ENCODE peak calls at places on chromosomes 4 and X, in nine cellular contexts. One of them, this sample, is unnamed.
A peak's percentile ranks its signal among the peaks of the same experiment; 100 is the strongest.

GRCh38 chrX:6693051-6693450 is 158.1 kb upstream of the VCX3A start:
- ATAC-seq in K562: no peak
- ATAC-seq in right lobe of liver: no peak
- ATAC-seq in GM12878: no peak
- ATAC-seq in HCT116: no peak
- ATAC-seq in heart left ventricle: no peak
- ATAC-seq in upper lobe of left lung: no peak
- ATAC-seq in IMR-90: no peak
- ATAC-seq in body of pancreas: no peak
- ATAC-seq in this sample: no peak

GRCh38 chr4:40956726-40957255 is 207.0 kb downstream of the NSUN7 start:
- ATAC-seq in K562: no peak
- ATAC-seq in right lobe of liver: no peak
- ATAC-seq in GM12878: no peak
- ATAC-seq in HCT116: no peak
- ATAC-seq in heart left ventricle: no peak
- ATAC-seq in upper lobe of left lung: no peak
- ATAC-seq in IMR-90: peak; percentile 79
- ATAC-seq in body of pancreas: no peak
- ATAC-seq in this sample: no peak

GRCh38 chr4:183140911-183141320 is 41.9 kb downstream of the WWC2 start:
- ATAC-seq in K562: peak; percentile 17
- ATAC-seq in right lobe of liver: peak; percentile 10
- ATAC-seq in GM12878: no peak
- ATAC-seq in HCT116: no peak
- ATAC-seq in heart left ventricle: no peak
- ATAC-seq in upper lobe of left lung: no peak
- ATAC-seq in IMR-90: peak; percentile 63
- ATAC-seq in body of pancreas: no peak
- ATAC-seq in this sample: no peak

GRCh38 chr4:105058177-105058812 is 88.4 kb upstream of the TET2 start:
- ATAC-seq in K562: no peak
- ATAC-seq in right lobe of liver: no peak
- ATAC-seq in GM12878: peak; percentile 5
- ATAC-seq in HCT116: no peak
- ATAC-seq in heart left ventricle: no peak
- ATAC-seq in upper lobe of left lung: no peak
- ATAC-seq in IMR-90: no peak
- ATAC-seq in body of pancreas: no peak
- ATAC-seq in this sample: no peak

GRCh38 chr4:166386491-166387367 is 513.7 kb downstream of the TLL1 start:
- ATAC-seq in K562: no peak
- ATAC-seq in right lobe of liver: no peak
- ATAC-seq in GM12878: peak; percentile 82
- ATAC-seq in HCT116: no peak
- ATAC-seq in heart left ventricle: no peak
- ATAC-seq in upper lobe of left lung: no peak
- ATAC-seq in IMR-90: no peak
- ATAC-seq in body of pancreas: no peak
- ATAC-seq in this sample: no peak

GRCh38 chr4:94442251-94442650 is 9.5 kb upstream of the PDLIM5 start:
- ATAC-seq in K562: peak; percentile 61
- ATAC-seq in right lobe of liver: peak; percentile 60
- ATAC-seq in GM12878: no peak
- ATAC-seq in HCT116: peak; percentile 69
- ATAC-seq in heart left ventricle: peak; percentile 93
- ATAC-seq in upper lobe of left lung: no peak
- ATAC-seq in IMR-90: no peak
- ATAC-seq in body of pancreas: no peak
- ATAC-seq in this sample: no peak

GRCh38 chr4:131613086-131613823 is 1535.8 kb upstream of the PCDH10 start:
- ATAC-seq in K562: no peak
- ATAC-seq in right lobe of liver: no peak
- ATAC-seq in GM12878: peak; percentile 55
- ATAC-seq in HCT116: no peak
- ATAC-seq in heart left ventricle: no peak
- ATAC-seq in upper lobe of left lung: no peak
- ATAC-seq in IMR-90: no peak
- ATAC-seq in body of pancreas: no peak
- ATAC-seq in this sample: no peak

GRCh38 chr4:109921384-109921808 is 8.7 kb downstream of the EGF start:
- ATAC-seq in K562: no peak
- ATAC-seq in right lobe of liver: no peak
- ATAC-seq in GM12878: no peak
- ATAC-seq in HCT116: no peak
- ATAC-seq in heart left ventricle: peak; percentile 37
- ATAC-seq in upper lobe of left lung: no peak
- ATAC-seq in IMR-90: peak; percentile 63
- ATAC-seq in body of pancreas: peak; percentile 74
- ATAC-seq in this sample: peak; percentile 73

GRCh38 chrX:119496521-119496829 is 28.2 kb downstream of the SLC25A5 start:
- ATAC-seq in K562: no peak
- ATAC-seq in right lobe of liver: no peak
- ATAC-seq in GM12878: no peak
- ATAC-seq in HCT116: no peak
- ATAC-seq in heart left ventricle: no peak
- ATAC-seq in upper lobe of left lung: no peak
- ATAC-seq in IMR-90: no peak
- ATAC-seq in body of pancreas: no peak
- ATAC-seq in this sample: no peak

GRCh38 chr4:186294160-186294559 is 28.2 kb downstream of the F11 start:
- ATAC-seq in K562: no peak
- ATAC-seq in right lobe of liver: no peak
- ATAC-seq in GM12878: no peak
- ATAC-seq in HCT116: no peak
- ATAC-seq in heart left ventricle: no peak
- ATAC-seq in upper lobe of left lung: no peak
- ATAC-seq in IMR-90: no peak
- ATAC-seq in body of pancreas: no peak
- ATAC-seq in this sample: no peak

GRCh38 chr4:77156912-77157858 is at the start of gene CCNG2:
- ATAC-seq in K562: peak; percentile 27
- ATAC-seq in right lobe of liver: peak; percentile 58
- ATAC-seq in GM12878: peak; percentile 43
- ATAC-seq in HCT116: peak; percentile 39
- ATAC-seq in heart left ventricle: peak; percentile 44
- ATAC-seq in upper lobe of left lung: peak; percentile 80
- ATAC-seq in IMR-90: peak; percentile 35
- ATAC-seq in body of pancreas: peak; percentile 57
- ATAC-seq in this sample: peak; percentile 52

GRCh38 chrX:155112171-155112570 is 40.9 kb downstream of the BRCC3 start:
- ATAC-seq in K562: no peak
- ATAC-seq in right lobe of liver: no peak
- ATAC-seq in GM12878: no peak
- ATAC-seq in HCT116: no peak
- ATAC-seq in heart left ventricle: no peak
- ATAC-seq in upper lobe of left lung: no peak
- ATAC-seq in IMR-90: no peak
- ATAC-seq in body of pancreas: no peak
- ATAC-seq in this sample: no peak

GRCh38 chrX:110089656-110090404 is 86.9 kb downstream of the TMEM164 start:
- ATAC-seq in K562: peak; percentile 47
- ATAC-seq in right lobe of liver: no peak
- ATAC-seq in GM12878: peak; percentile 45
- ATAC-seq in HCT116: no peak
- ATAC-seq in heart left ventricle: no peak
- ATAC-seq in upper lobe of left lung: no peak
- ATAC-seq in IMR-90: no peak
- ATAC-seq in body of pancreas: peak; percentile 72
- ATAC-seq in this sample: no peak

GRCh38 chr4:92433272-92433758 is 129.5 kb downstream of the GRID2 start:
- ATAC-seq in K562: no peak
- ATAC-seq in right lobe of liver: no peak
- ATAC-seq in GM12878: no peak
- ATAC-seq in HCT116: no peak
- ATAC-seq in heart left ventricle: no peak
- ATAC-seq in upper lobe of left lung: no peak
- ATAC-seq in IMR-90: no peak
- ATAC-seq in body of pancreas: no peak
- ATAC-seq in this sample: no peak

GRCh38 chr4:4260185-4260751 is 12.2 kb upstream of the TMEM128 start:
- ATAC-seq in K562: peak; percentile 84
- ATAC-seq in right lobe of liver: peak; percentile 86
- ATAC-seq in GM12878: peak; percentile 95
- ATAC-seq in HCT116: peak; percentile 98
- ATAC-seq in heart left ventricle: no peak
- ATAC-seq in upper lobe of left lung: peak; percentile 38
- ATAC-seq in IMR-90: peak; percentile 94
- ATAC-seq in body of pancreas: no peak
- ATAC-seq in this sample: no peak

GRCh38 chr4:16199132-16199531 is 27.1 kb downstream of the TAPT1 start:
- ATAC-seq in K562: no peak
- ATAC-seq in right lobe of liver: peak; percentile 40
- ATAC-seq in GM12878: peak; percentile 34
- ATAC-seq in HCT116: no peak
- ATAC-seq in heart left ventricle: no peak
- ATAC-seq in upper lobe of left lung: no peak
- ATAC-seq in IMR-90: no peak
- ATAC-seq in body of pancreas: no peak
- ATAC-seq in this sample: no peak

GRCh38 chrX:52933976-52934703 is 24.2 kb downstream of the FAM156A start:
- ATAC-seq in K562: no peak
- ATAC-seq in right lobe of liver: no peak
- ATAC-seq in GM12878: peak; percentile 59
- ATAC-seq in HCT116: no peak
- ATAC-seq in heart left ventricle: peak; percentile 11
- ATAC-seq in upper lobe of left lung: no peak
- ATAC-seq in IMR-90: peak; percentile 36
- ATAC-seq in body of pancreas: no peak
- ATAC-seq in this sample: peak; percentile 20

GRCh38 chr4:151257704-151258103 is 19.3 kb upstream of the PRSS48 start:
- ATAC-seq in K562: no peak
- ATAC-seq in right lobe of liver: peak; percentile 17
- ATAC-seq in GM12878: no peak
- ATAC-seq in HCT116: no peak
- ATAC-seq in heart left ventricle: peak; percentile 60
- ATAC-seq in upper lobe of left lung: no peak
- ATAC-seq in IMR-90: no peak
- ATAC-seq in body of pancreas: no peak
- ATAC-seq in this sample: no peak

GRCh38 chr4:2794707-2795557 is 2.0 kb downstream of the SH3BP2 start:
- ATAC-seq in K562: peak; percentile 17
- ATAC-seq in right lobe of liver: peak; percentile 35
- ATAC-seq in GM12878: no peak
- ATAC-seq in HCT116: no peak
- ATAC-seq in heart left ventricle: peak; percentile 7
- ATAC-seq in upper lobe of left lung: peak; percentile 39
- ATAC-seq in IMR-90: peak; percentile 60
- ATAC-seq in body of pancreas: no peak
- ATAC-seq in this sample: no peak

GRCh38 chr4:100071531-100071930 is 118.7 kb downstream of the DDIT4L start:
- ATAC-seq in K562: no peak
- ATAC-seq in right lobe of liver: no peak
- ATAC-seq in GM12878: peak; percentile 40
- ATAC-seq in HCT116: no peak
- ATAC-seq in heart left ventricle: no peak
- ATAC-seq in upper lobe of left lung: no peak
- ATAC-seq in IMR-90: no peak
- ATAC-seq in body of pancreas: no peak
- ATAC-seq in this sample: no peak

GRCh38 chrX:118347131-118347530 is 1.2 kb downstream of the WDR44 start:
- ATAC-seq in K562: peak; percentile 40
- ATAC-seq in right lobe of liver: no peak
- ATAC-seq in GM12878: peak; percentile 18
- ATAC-seq in HCT116: no peak
- ATAC-seq in heart left ventricle: no peak
- ATAC-seq in upper lobe of left lung: no peak
- ATAC-seq in IMR-90: peak; percentile 6
- ATAC-seq in body of pancreas: no peak
- ATAC-seq in this sample: no peak
- TF ChIP-seq POLR2A in K562: no peak
- TF ChIP-seq POLR2A in right lobe of liver: no peak
- TF ChIP-seq POLR2A in GM12878: no peak
- TF ChIP-seq POLR2A in HCT116: no peak
- TF ChIP-seq POLR2A in heart left ventricle: no peak
- TF ChIP-seq POLR2A in upper lobe of left lung: no peak
- TF ChIP-seq POLR2A in IMR-90: peak; percentile 51
- TF ChIP-seq POLR2A in body of pancreas: no peak
- TF ChIP-seq POLR2A in this sample: no peak

GRCh38 chr4:184447664-184448063 is 26.7 kb downstream of the IRF2 start:
- ATAC-seq in K562: peak; percentile 66
- ATAC-seq in right lobe of liver: no peak
- ATAC-seq in GM12878: no peak
- ATAC-seq in HCT116: no peak
- ATAC-seq in heart left ventricle: no peak
- ATAC-seq in upper lobe of left lung: no peak
- ATAC-seq in IMR-90: no peak
- ATAC-seq in body of pancreas: no peak
- ATAC-seq in this sample: no peak
- H3K4me1 ChIP-seq in K562: peaks cover 29% of the 10 kb centered on the region
- H3K4me1 ChIP-seq in right lobe of liver: no peaks in the 10 kb centered on the region
- H3K4me1 ChIP-seq in GM12878: peaks cover 50% of the 10 kb centered on the region
- H3K4me1 ChIP-seq in HCT116: no peaks in the 10 kb centered on the region
- H3K4me1 ChIP-seq in heart left ventricle: peaks cover 95% of the 10 kb centered on the region
- H3K4me1 ChIP-seq in upper lobe of left lung: peaks cover 73% of the 10 kb centered on the region
- H3K4me1 ChIP-seq in IMR-90: peaks cover 16% of the 10 kb centered on the region
- H3K4me1 ChIP-seq in body of pancreas: peaks cover 18% of the 10 kb centered on the region
- H3K4me1 ChIP-seq in this sample: peaks cover 93% of the 10 kb centered on the region

DNA sequence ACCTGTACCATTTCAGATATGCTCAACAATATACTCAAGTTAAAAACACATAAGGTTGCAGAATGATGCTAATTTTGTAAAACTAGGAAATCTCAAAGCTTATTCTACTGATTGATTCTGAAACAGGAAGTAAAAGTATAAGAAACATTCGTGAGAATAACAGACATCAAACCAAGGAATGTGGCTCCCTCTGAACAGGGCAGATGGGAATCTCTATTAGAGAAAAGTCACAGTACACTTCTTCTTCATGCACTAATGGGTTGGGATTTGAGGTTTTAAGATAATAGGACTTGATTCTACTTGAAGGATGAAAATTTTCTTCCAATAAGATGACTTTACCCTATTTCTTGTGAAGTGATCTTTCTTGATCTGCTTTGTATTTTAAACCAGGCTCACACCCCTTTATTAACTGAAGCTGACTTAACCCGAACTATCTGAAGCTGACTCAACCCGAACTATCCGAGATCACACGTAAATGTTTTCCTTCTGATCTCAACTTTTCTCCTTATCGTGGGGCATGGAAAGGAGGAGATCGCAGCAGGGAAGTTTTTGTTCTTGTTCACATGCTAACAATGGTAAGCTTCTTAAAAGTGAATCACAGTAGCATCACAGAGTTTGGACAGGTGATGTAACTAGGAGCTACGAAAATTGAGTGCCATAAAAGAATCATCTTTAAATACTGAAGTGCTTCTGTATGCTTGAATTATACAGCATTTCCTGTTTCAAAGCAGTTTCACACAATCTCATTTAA is 363.1 kb upstream of the ZFP42 start:
- ATAC-seq in K562: no peak
- ATAC-seq in right lobe of liver: no peak
- ATAC-seq in GM12878: no peak
- ATAC-seq in HCT116: no peak
- ATAC-seq in heart left ventricle: no peak
- ATAC-seq in upper lobe of left lung: no peak
- ATAC-seq in IMR-90: no peak
- ATAC-seq in body of pancreas: no peak
- ATAC-seq in this sample: no peak
- H3K27ac ChIP-seq in K562: no peak overlapping the region
- H3K27ac ChIP-seq in right lobe of liver: no peak overlapping the region
- H3K27ac ChIP-seq in GM12878: no peak overlapping the region
- H3K27ac ChIP-seq in HCT116: no peak overlapping the region
- H3K27ac ChIP-seq in heart left ventricle: no peak overlapping the region
- H3K27ac ChIP-seq in upper lobe of left lung: no peak overlapping the region
- H3K27ac ChIP-seq in IMR-90: no peak overlapping the region
- H3K27ac ChIP-seq in body of pancreas: no peak overlapping the region
- H3K27ac ChIP-seq in this sample: no peak overlapping the region

GRCh38 chr4:83010522-83011318 is at the start of gene LIN54:
- ATAC-seq in K562: peak; percentile 63
- ATAC-seq in right lobe of liver: peak; percentile 66
- ATAC-seq in GM12878: peak; percentile 68
- ATAC-seq in HCT116: peak; percentile 32
- ATAC-seq in heart left ventricle: peak; percentile 5
- ATAC-seq in upper lobe of left lung: peak; percentile 80
- ATAC-seq in IMR-90: peak; percentile 50
- ATAC-seq in body of pancreas: peak; percentile 50
- ATAC-seq in this sample: peak; percentile 46
- TF ChIP-seq POLR2A in K562: peak; percentile 60
- TF ChIP-seq POLR2A in right lobe of liver: peak; percentile 27
- TF ChIP-seq POLR2A in GM12878: peak; percentile 65
- TF ChIP-seq POLR2A in HCT116: no peak
- TF ChIP-seq POLR2A in heart left ventricle: no peak
- TF ChIP-seq POLR2A in upper lobe of left lung: peak; percentile 30
- TF ChIP-seq POLR2A in IMR-90: peak; percentile 43
- TF ChIP-seq POLR2A in body of pancreas: no peak
- TF ChIP-seq POLR2A in this sample: peak; percentile 7

This sample was measured in gastroesophageal sphincter.